ENCODE peak calls at places on chromosomes 3 and 15, in eight cellular contexts. S, B, G, P, K, E, L and W are unnamed samples. For H3K27me3, the result is how much of the 10 kb centered on the place peaks cover.

GRCh38 chr15:60423540-60423939 is 25.8 kb upstream of the ANXA2 start:
- DNase-seq in L (no peak), P (peak), G (no peak), S (no peak), K (peak), B (peak), E (peak), W (no peak)

GRCh38 chr3:23740517-23741402 is 65.0 kb upstream of the UBE2E1 start:
- DNase-seq in S (no peak), K (peak), P (peak), L (no peak), E (no peak), G (peak), B (peak), W (no peak)

GRCh38 chr3:55461896-55462295 is 25.2 kb downstream of the WNT5A start:
- DNase-seq in P (no peak), L (no peak), B (no peak), E (peak), K (peak), G (no peak), S (no peak), W (no peak)

GRCh38 chr3:7382293-7383033 is 521.5 kb downstream of the GRM7 start:
- DNase-seq in S (no peak), L (no peak), E (no peak), B (peak), G (no peak), K (peak), P (no peak), W (no peak)

GRCh38 chr3:33026267-33026666 is 70.7 kb downstream of the GLB1 start:
- DNase-seq in P (no peak), G (no peak), K (no peak), E (no peak), S (no peak), B (no peak), L (peak), W (no peak)

GRCh38 chr3:155407971-155408370 is 114.5 kb upstream of the STRIT1 start:
- DNase-seq in L (no peak), S (no peak), K (no peak), P (no peak), G (no peak), E (no peak), B (no peak), W (no peak)

GRCh38 chr3:147925272-147925671 is 516.1 kb downstream of the ZIC1 start:
- DNase-seq in P (no peak), K (no peak), G (no peak), L (no peak), S (no peak), B (no peak), E (peak), W (no peak)

GRCh38 chr15:64503197-64503596 is 42.8 kb downstream of the ZNF609 start:
- DNase-seq in K (no peak), E (peak), G (no peak), S (no peak), L (no peak), B (no peak), P (no peak), W (no peak)

GRCh38 chr15:74995779-74996765 is 709 bp downstream of the SCAMP5 start:
- DNase-seq in K (no peak), E (no peak), B (peak), L (peak), G (peak), S (no peak), P (no peak), W (no peak)

GRCh38 chr3:122005033-122005565 is 16.9 kb downstream of the ILDR1 start:
- DNase-seq in K (no peak), S (no peak), G (no peak), L (peak), P (no peak), B (no peak), E (no peak), W (no peak)

GRCh38 chr3:193240436-193240849 is 579 bp upstream of the PLAAT1 start:
- DNase-seq in E (no peak), G (no peak), L (peak), K (no peak), S (no peak), B (peak), P (no peak), W (no peak)

GRCh38 chr3:174156200-174156599 is 702.9 kb upstream of the NAALADL2 start:
- DNase-seq in L (no peak), P (no peak), K (no peak), G (no peak), S (no peak), E (no peak), B (no peak), W (no peak)

GRCh38 chr3:11145888-11146287 is 8.4 kb upstream of the HRH1 start:
- DNase-seq in S (no peak), L (no peak), E (peak), G (no peak), P (peak), B (no peak), K (peak), W (peak)

GRCh38 chr3:36697397-36698001 is 66.9 kb downstream of the DCLK3 start:
- DNase-seq in L (no peak), S (no peak), G (no peak), E (no peak), P (no peak), K (no peak), B (no peak), W (no peak)

GRCh38 chr15:31391687-31392671 is 65.3 kb downstream of the KLF13 start:
- DNase-seq in E (peak), G (peak), L (peak), K (peak), S (peak), B (peak), P (no peak), W (no peak)

GRCh38 chr3:17491601-17492000 is 250.8 kb downstream of the TBC1D5 start:
- DNase-seq in S (no peak), K (peak), G (no peak), L (no peak), B (no peak), E (peak), P (peak), W (no peak)

GRCh38 chr3:158809642-158810041 is 7.8 kb downstream of the MFSD1 start:
- DNase-seq in B (no peak), P (no peak), K (no peak), E (peak), G (no peak), L (no peak), S (no peak), W (no peak)

GRCh38 chr15:75228787-75229186 is 27.1 kb downstream of the C15orf39 start:
- DNase-seq in S (peak), G (no peak), E (no peak), K (no peak), L (no peak), P (no peak), B (no peak), W (no peak)

GRCh38 chr3:46861293-46861995 is 1.8 kb downstream of the MYL3 start:
- DNase-seq in L (no peak), S (peak), G (no peak), E (no peak), B (no peak), K (no peak), P (no peak), W (no peak)

GRCh38 chr15:93088981-93089854 is at the start of gene RGMA:
- DNase-seq in B (peak), E (no peak), L (peak), P (no peak), K (no peak), G (no peak), S (peak), W (no peak)

GRCh38 chr3:36653095-36653494 is 111.3 kb downstream of the DCLK3 start:
- DNase-seq in B (peak), G (no peak), K (peak), P (no peak), L (no peak), S (no peak), E (peak), W (no peak)

GRCh38 chr3:156626104-156626503 is 48.3 kb upstream of the TIPARP start:
- DNase-seq in K (peak), E (no peak), B (peak), S (no peak), G (no peak), L (no peak), P (no peak), W (no peak)

GRCh38 chr3:180594631-180595348 is 7.2 kb upstream of the TTC14 start:
- DNase-seq in L (no peak), G (no peak), E (peak), B (no peak), P (peak), S (no peak), K (peak), W (no peak)

GRCh38 chr15:100309109-100309983 is 32.4 kb downstream of the ADAMTS17 start:
- DNase-seq in B (no peak), E (no peak), L (peak), G (no peak), P (no peak), K (no peak), S (no peak), W (no peak)

GRCh38 chr3:66812126-66812525 is 186.0 kb upstream of the KBTBD8 start:
- DNase-seq in K (peak), L (no peak), G (no peak), E (peak), P (no peak), B (no peak), S (no peak), W (no peak)

GRCh38 chr15:45734244-45734643 is 99.4 kb downstream of the SQOR start:
- DNase-seq in B (no peak), E (no peak), P (no peak), S (no peak), K (no peak), G (no peak), L (no peak), W (no peak)

GRCh38 chr3:187255314-187255713 is 36.2 kb downstream of the MASP1 start:
- DNase-seq in E (no peak), P (no peak), L (no peak), S (no peak), B (no peak), G (no peak), K (no peak), W (no peak)

GRCh38 chr3:151096697-151097096 is 11.2 kb downstream of the MED12L start:
- DNase-seq in S (no peak), G (no peak), L (no peak), P (no peak), B (no peak), K (no peak), E (no peak), W (no peak)

GRCh38 chr3:36362973-36363372 is 17.3 kb upstream of the STAC start:
- DNase-seq in G (no peak), K (peak), B (peak), S (no peak), E (peak), L (no peak), P (peak), W (no peak)

GRCh38 chr3:16896094-16896627 is 11.4 kb downstream of the PLCL2 start:
- DNase-seq in K (no peak), L (no peak), P (no peak), S (no peak), G (no peak), B (no peak), E (no peak), W (no peak)

DNA sequence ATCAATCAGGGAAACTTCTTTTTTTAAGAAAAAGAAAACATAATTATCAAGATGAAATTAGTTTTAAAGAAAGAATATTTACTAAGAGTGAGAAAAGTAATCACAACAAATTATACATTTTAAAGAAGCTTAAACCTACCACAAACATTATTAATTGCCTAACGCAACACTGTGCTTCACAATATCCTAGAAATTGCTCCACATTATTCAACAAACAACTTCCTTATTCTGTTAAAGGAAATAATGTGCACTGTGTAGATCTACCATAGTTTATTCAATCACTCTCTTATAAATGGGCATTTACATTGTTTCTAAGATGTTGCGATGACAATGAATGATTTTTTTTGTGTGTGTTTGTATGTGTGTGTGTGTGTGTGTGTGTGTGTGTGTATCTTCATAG is 525.9 kb upstream of the KCNMB2 start:
- DNase-seq in E (no peak), G (no peak), B (no peak), K (no peak), P (no peak), S (no peak), L (no peak), W (no peak)
- TF ChIP-seq CTCF in E (no peak), G (no peak), B (no peak), K (no peak), P (no peak), S (no peak), L (no peak), W (no peak)

DNA sequence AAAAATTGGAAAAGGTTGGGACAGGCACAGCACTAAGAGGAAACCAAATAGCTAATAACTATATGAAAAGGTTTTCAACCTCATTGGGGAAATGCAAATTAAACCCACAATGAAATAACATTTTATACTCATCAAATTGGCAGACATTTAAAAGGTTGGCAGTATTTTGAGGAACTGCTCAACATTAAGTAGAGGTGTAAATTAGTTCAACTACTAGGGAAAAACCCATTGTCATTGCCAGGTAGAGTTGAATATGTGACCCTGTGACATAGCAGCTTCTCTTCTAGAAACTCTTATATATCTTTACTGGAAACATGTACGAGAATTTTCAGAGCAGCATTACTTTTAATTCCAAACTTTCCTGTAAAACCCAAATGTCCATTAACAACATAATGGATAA is 9.7 kb downstream of the PDE8A start:
- DNase-seq in B (no peak), E (no peak), L (no peak), S (no peak), K (no peak), P (no peak), G (no peak), W (no peak)
- H3K4me3 ChIP-seq in B (no peak), E (no peak), L (no peak), S (no peak), K (no peak), P (no peak), G (no peak), W (no peak)

GRCh38 chr3:160226740-160227048 is 1.5 kb downstream of the C3orf80 start:
- DNase-seq in P (no peak), E (no peak), L (no peak), S (no peak), B (no peak), G (no peak), K (no peak), W (no peak)

GRCh38 chr3:160224811-160225180 is 426 bp upstream of the C3orf80 start:
- DNase-seq in B (no peak), K (no peak), L (no peak), S (no peak), G (no peak), P (no peak), E (no peak), W (no peak)

GRCh38 chr3:160225181-160226025 is at the start of gene C3orf80:
- DNase-seq in S (peak), P (peak), L (peak), E (peak), B (peak), G (peak), K (peak), W (no peak)

GRCh38 chr3:160227389-160227788 is 2.2 kb downstream of the C3orf80 start:
- DNase-seq in L (no peak), S (no peak), P (no peak), G (no peak), K (no peak), B (no peak), E (no peak), W (no peak)

GRCh38 chr3:160226026-160226739 is 961 bp downstream of the C3orf80 start:
- DNase-seq in S (peak), B (peak), L (peak), E (no peak), K (no peak), G (no peak), P (no peak), W (no peak)
- H3K27me3 ChIP-seq in S (half or more), B (half or more), L (under half), E (under half), K (under half), G (under half), P (under half), W (under half)

GRCh38 chr3:31648286-31648968 is 115.7 kb downstream of the STT3B start:
- DNase-seq in B (no peak), K (no peak), G (no peak), S (no peak), P (no peak), E (no peak), L (no peak), W (no peak)
- TF ChIP-seq CTCF in B (no peak), K (no peak), G (no peak), S (no peak), P (no peak), E (no peak), L (no peak), W (no peak)

DNA sequence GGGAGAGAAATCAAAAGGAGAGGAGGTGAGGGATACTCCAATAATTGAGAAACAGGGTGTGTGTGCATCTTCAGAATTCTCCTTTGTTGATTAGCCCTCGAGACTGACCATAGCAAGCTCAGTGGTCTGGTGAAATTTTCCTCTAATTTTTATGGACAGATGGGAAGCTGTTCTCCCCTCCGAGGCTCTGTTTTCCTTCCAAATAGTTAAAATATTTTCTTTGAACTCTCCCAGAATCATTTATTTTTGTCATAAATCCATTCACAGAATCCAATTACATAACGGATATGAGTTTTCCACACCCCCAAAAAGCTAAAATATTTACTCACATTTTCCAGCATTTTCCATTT is 36.4 kb downstream of the QTRT2 start:
- DNase-seq in E (no peak), P (no peak), G (no peak), K (no peak), L (no peak), B (no peak), S (no peak), W (no peak)
- H3K4me3 ChIP-seq in E (no peak), P (no peak), G (no peak), K (no peak), L (no peak), B (no peak), S (peak), W (no peak)